ENCODE peak calls at places on chromosome 1, in seven cellular contexts. T is IMR-90; W is aorta; N is mesenchymal stem cell; C is heart right ventricle; O is mammary epithelial cell; F is CD8-positive, alpha-beta memory T cell. Q is an unnamed sample.

GRCh38 chr1:204398197-204399125 is 13.2 kb downstream of the PPP1R15B start:
- DNase-seq in T (peak; percentile 69), W (no peak), N (peak; percentile 82), C (peak; percentile 19), O (peak; percentile 75), F (peak; percentile 62), Q (peak; percentile 85)

GRCh38 chr1:102184477-102184876 is 187.8 kb upstream of the OLFM3 start:
- DNase-seq in T (no peak), W (no peak), N (no peak), C (no peak), O (no peak), F (no peak), Q (no peak)

GRCh38 chr1:15684468-15685283 is 556 bp downstream of the PLEKHM2 start:
- DNase-seq in T (no peak), W (peak; percentile 82), N (peak; percentile 66), C (peak; percentile 47), O (peak; percentile 16), F (peak; percentile 26), Q (peak; percentile 89)

GRCh38 chr1:52707927-52708655 is 9.9 kb upstream of the COA7 start:
- DNase-seq in T (peak; percentile 84), W (no peak), N (peak; percentile 46), C (no peak), O (peak; percentile 46), F (no peak), Q (no peak)

GRCh38 chr1:8822383-8823294 is 5.2 kb upstream of the RERE start:
- DNase-seq in T (peak; percentile 89), W (no peak), N (peak; percentile 96), C (no peak), O (peak; percentile 84), F (no peak), Q (peak; percentile 17)

GRCh38 chr1:7781923-7782495 is 2.1 kb upstream of the PER3 start:
- DNase-seq in T (no peak), W (no peak), N (no peak), C (no peak), O (no peak), F (no peak), Q (no peak)

GRCh38 chr1:96400074-96400473 is 321.5 kb upstream of the PTBP2 start:
- DNase-seq in T (no peak), W (no peak), N (no peak), C (no peak), O (peak; percentile 3), F (no peak), Q (no peak)

GRCh38 chr1:162370721-162371120 is 5.9 kb downstream of the SPATA46 start:
- DNase-seq in T (no peak), W (no peak), N (no peak), C (no peak), O (no peak), F (no peak), Q (no peak)

GRCh38 chr1:36134805-36135339 is 9.8 kb upstream of the COL8A2 start:
- DNase-seq in T (peak; percentile 38), W (peak; percentile 85), N (peak; percentile 61), C (no peak), O (peak; percentile 91), F (no peak), Q (peak; percentile 94)

GRCh38 chr1:244067893-244068292 is 16.8 kb downstream of the ZBTB18 start:
- DNase-seq in T (peak; percentile 46), W (no peak), N (no peak), C (no peak), O (peak; percentile 26), F (no peak), Q (no peak)

GRCh38 chr1:210681158-210681557 is 352.5 kb downstream of the HHAT start:
- DNase-seq in T (peak; percentile 34), W (no peak), N (no peak), C (no peak), O (no peak), F (no peak), Q (no peak)

GRCh38 chr1:172906778-172907592 is 143.8 kb downstream of the TNFSF18 start:
- DNase-seq in T (peak; percentile 93), W (no peak), N (peak; percentile 85), C (no peak), O (peak; percentile 90), F (peak; percentile 18), Q (no peak)

GRCh38 chr1:246193537-246193936 is 313.5 kb downstream of the SMYD3 start:
- DNase-seq in T (no peak), W (no peak), N (no peak), C (no peak), O (no peak), F (no peak), Q (no peak)

GRCh38 chr1:57986432-57986831 is 560.1 kb downstream of the OMA1 start:
- DNase-seq in T (no peak), W (no peak), N (no peak), C (no peak), O (no peak), F (no peak), Q (no peak)

GRCh38 chr1:229557214-229557850 is 1.2 kb downstream of the ABCB10 start:
- DNase-seq in T (peak; percentile 34), W (no peak), N (peak; percentile 53), C (no peak), O (no peak), F (peak; percentile 7), Q (no peak)

GRCh38 chr1:174968750-174969244 is 30.9 kb upstream of the CACYBP start:
- DNase-seq in T (peak; percentile 57), W (no peak), N (peak; percentile 69), C (no peak), O (peak; percentile 81), F (peak; percentile 79), Q (no peak)

GRCh38 chr1:10539411-10540043 is 64.8 kb downstream of the PEX14 start:
- DNase-seq in T (peak; percentile 38), W (no peak), N (peak; percentile 63), C (no peak), O (no peak), F (no peak), Q (no peak)

GRCh38 chr1:154324241-154324640 is 1.1 kb upstream of the ATP8B2 start:
- DNase-seq in T (no peak), W (no peak), N (no peak), C (no peak), O (no peak), F (no peak), Q (no peak)

GRCh38 chr1:211532086-211532439 is 40.1 kb upstream of the RD3 start:
- DNase-seq in T (no peak), W (no peak), N (no peak), C (no peak), O (no peak), F (no peak), Q (no peak)

GRCh38 chr1:164648211-164649080 is 89.5 kb downstream of the PBX1 start:
- DNase-seq in T (peak; percentile 31), W (no peak), N (no peak), C (no peak), O (no peak), F (no peak), Q (no peak)

GRCh38 chr1:19664453-19665043 is at the start of gene HTR6:
- DNase-seq in T (no peak), W (no peak), N (no peak), C (no peak), O (no peak), F (no peak), Q (peak; percentile 89)
- H3K4me3 ChIP-seq in T (no peak within 1 kb of the TSS), W (no peak within 1 kb of the TSS), N (peak within 1 kb of the TSS; percentile 20), C (peak within 1 kb of the TSS; percentile 37), O (no peak within 1 kb of the TSS), F (peak within 1 kb of the TSS; percentile 6), Q (peak within 1 kb of the TSS; percentile 50)

GRCh38 chr1:111452581-111452980 is 3.3 kb downstream of the ATP5PB start:
- DNase-seq in T (no peak), W (no peak), N (no peak), C (no peak), O (no peak), F (no peak), Q (no peak)

GRCh38 chr1:111448918-111449702 is at the start of the genes ATP5PB and WDR77:
- DNase-seq in T (peak; percentile 99), W (peak; percentile 96), N (peak; percentile 100), C (peak; percentile 88), O (peak; percentile 98), F (peak; percentile 96), Q (peak; percentile 95)

GRCh38 chr1:111448482-111448917 is 556 bp downstream of the WDR77 start:
- DNase-seq in T (peak; percentile 12), W (no peak), N (no peak), C (no peak), O (peak; percentile 48), F (peak; percentile 15), Q (peak; percentile 42)

GRCh38 chr1:111449703-111450017 is 396 bp downstream of the ATP5PB start:
- DNase-seq in T (no peak), W (no peak), N (no peak), C (no peak), O (no peak), F (no peak), Q (no peak)

DNA sequence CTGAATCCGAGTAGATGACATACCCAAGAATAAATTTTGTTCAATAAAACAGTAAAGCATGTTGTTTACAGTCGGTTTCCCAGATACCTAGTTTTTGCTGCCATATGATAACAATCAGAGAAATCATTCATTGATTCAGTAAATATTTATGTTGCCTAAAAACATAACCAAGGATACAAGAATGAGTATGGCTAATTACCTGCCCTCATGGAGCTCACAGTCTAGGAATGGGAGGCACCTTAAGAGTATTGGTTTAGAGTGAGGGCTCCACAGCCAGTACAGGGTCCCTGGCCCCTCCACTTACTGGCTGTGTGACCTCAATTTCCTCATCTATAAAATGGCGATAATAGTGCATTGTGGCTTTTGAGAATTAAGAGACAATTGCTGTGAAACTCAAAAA is 921 bp downstream of the ATP5PB start:
- DNase-seq in T (no peak), W (no peak), N (no peak), C (no peak), O (no peak), F (no peak), Q (no peak)
- H3K36me3 ChIP-seq in T (peaks cover 10% of the 10 kb centered on the region), W (no peaks in the 10 kb centered on the region), N (peaks cover 62% of the 10 kb centered on the region), C (peaks cover 65% of the 10 kb centered on the region), O (peaks cover 10% of the 10 kb centered on the region), F (peaks cover 16% of the 10 kb centered on the region), Q (peaks cover 12% of the 10 kb centered on the region)

GRCh38 chr1:34928066-34928864 is 1.2 kb downstream of the DLGAP3 start:
- DNase-seq in T (no peak), W (no peak), N (no peak), C (no peak), O (no peak), F (no peak), Q (peak; percentile 63)
- H3K4me3 ChIP-seq in T (no peak overlapping the region), W (no peak overlapping the region), N (peak overlapping the region; percentile 36), C (no peak overlapping the region), O (no peak overlapping the region), F (no peak overlapping the region), Q (peak overlapping the region; percentile 69)

GRCh38 chr1:180066150-180066549 is 88.5 kb upstream of the QSOX1 start:
- DNase-seq in T (no peak), W (no peak), N (no peak), C (no peak), O (no peak), F (no peak), Q (no peak)

GRCh38 chr1:180071760-180072159 is 82.9 kb upstream of the QSOX1 start:
- DNase-seq in T (no peak), W (no peak), N (no peak), C (no peak), O (no peak), F (no peak), Q (no peak)

GRCh38 chr1:180065408-180065807 is 89.3 kb upstream of the QSOX1 start:
- DNase-seq in T (no peak), W (no peak), N (no peak), C (no peak), O (no peak), F (no peak), Q (no peak)

GRCh38 chr1:180070286-180070685 is 84.4 kb upstream of the QSOX1 start:
- DNase-seq in T (no peak), W (no peak), N (no peak), C (no peak), O (no peak), F (no peak), Q (no peak)
- H3K36me3 ChIP-seq in T (peaks cover 24% of the 10 kb centered on the region), W (peaks cover 2% of the 10 kb centered on the region), N (peaks cover 91% of the 10 kb centered on the region), C (peaks cover 100% of the 10 kb centered on the region), O (peaks cover 14% of the 10 kb centered on the region), F (peaks cover 46% of the 10 kb centered on the region), Q (no peaks in the 10 kb centered on the region)